ENCODE peak calls at places on chromosomes 2 and 18, in ten cellular contexts. C is lower lobe of right lung; F is HCT116; E is stimulated activated naive CD8-positive, alpha-beta T cell treated with anti-CD3 and anti-CD28 coated beads, Interleukin-15, Interleukin-2, amounts not matched to agents 100 U/mL and 50 U/mL, for 24 hours; O is left colon; A is left lobe of liver; J is Right ventricle myocardium inferior; Q is Right ventricle myocardium superior; P is CD4-positive, alpha-beta T cell; V is activated naive CD4-positive, alpha-beta T cell treated with anti-CD3 and anti-CD28 coated beads, Interleukin-2, amount 50 U/mL, for 72 hours. B is an unnamed sample.

GRCh38 chr2:164746713-164747112 is 94.9 kb downstream of the COBLL1 start:
- ATAC-seq in C (no peak), F (no peak), E (no peak), O (no peak), A (no peak), J (no peak), Q (no peak), P (no peak), V (no peak), B (no peak)

GRCh38 chr2:173307287-173307686 is 47.4 kb upstream of the CDCA7 start:
- ATAC-seq in C (no peak), F (no peak), E (no peak), O (no peak), A (no peak), J (no peak), Q (no peak), P (no peak), V (no peak), B (peak)

GRCh38 chr2:190334479-190335224 is 8.7 kb upstream of the INPP1 start:
- ATAC-seq in C (peak), F (peak), E (no peak), O (peak), A (peak), J (no peak), Q (peak), P (no peak), V (no peak), B (no peak)

GRCh38 chr2:20677301-20678176 is 10.6 kb downstream of the GDF7 start:
- ATAC-seq in C (no peak), F (peak), E (no peak), O (no peak), A (peak), J (no peak), Q (no peak), P (no peak), V (no peak), B (no peak)

GRCh38 chr2:28767367-28767766 is 15.7 kb downstream of the PPP1CB start:
- ATAC-seq in C (no peak), F (no peak), E (no peak), O (peak), A (no peak), J (no peak), Q (no peak), P (no peak), V (no peak), B (no peak)

GRCh38 chr2:40400336-40400953 is 51.4 kb downstream of the SLC8A1 start:
- ATAC-seq in C (no peak), F (no peak), E (no peak), O (no peak), A (no peak), J (no peak), Q (no peak), P (no peak), V (no peak), B (no peak)

GRCh38 chr2:187529248-187529976 is 24.8 kb downstream of the TFPI start:
- ATAC-seq in C (no peak), F (no peak), E (no peak), O (no peak), A (peak), J (no peak), Q (no peak), P (no peak), V (no peak), B (no peak)

GRCh38 chr18:50097702-50098101 is 97.2 kb downstream of the MYO5B start:
- ATAC-seq in C (no peak), F (no peak), E (no peak), O (peak), A (no peak), J (no peak), Q (no peak), P (no peak), V (peak), B (peak)

GRCh38 chr2:230583593-230583992 is 129.0 kb upstream of the CAB39 start:
- ATAC-seq in C (no peak), F (no peak), E (no peak), O (no peak), A (no peak), J (no peak), Q (no peak), P (no peak), V (no peak), B (peak)

GRCh38 chr2:3121601-3122000 is 256.0 kb downstream of the EIPR1 start:
- ATAC-seq in C (no peak), F (no peak), E (no peak), O (no peak), A (no peak), J (no peak), Q (no peak), P (no peak), V (no peak), B (no peak)

GRCh38 chr2:151780938-151781337 is 46.7 kb upstream of the NEB start:
- ATAC-seq in C (no peak), F (no peak), E (no peak), O (no peak), A (no peak), J (no peak), Q (no peak), P (no peak), V (no peak), B (no peak)

GRCh38 chr2:210964141-210964764 is 407.9 kb downstream of the CPS1 start:
- ATAC-seq in C (no peak), F (no peak), E (no peak), O (no peak), A (no peak), J (no peak), Q (no peak), P (no peak), V (no peak), B (no peak)

GRCh38 chr2:57962861-57963260 is 83.7 kb upstream of the VRK2 start:
- ATAC-seq in C (no peak), F (no peak), E (no peak), O (no peak), A (no peak), J (no peak), Q (no peak), P (no peak), V (no peak), B (no peak)

GRCh38 chr2:200864206-200864976 is at the start of gene CLK1:
- ATAC-seq in C (peak), F (peak), E (peak), O (peak), A (peak), J (peak), Q (peak), P (peak), V (peak), B (peak)

B was measured in activated T-helper 17 cell treated with anti-CD3 and anti-CD28 coated beads, Interleukin-2, amount 50 U/mL, for 72 hours.